ENCODE peak calls at places on chromosomes 3 and 15, in eight cellular contexts. One of them, this sample, is unnamed.

GRCh38 chr3:20101041-20101440 is 60.8 kb downstream of the KAT2B start:
- DNase-seq in hippocampal formation: no peak
- DNase-seq in endothelial cell of umbilical vein: no peak
- DNase-seq in NCI-H1092 treated with DMSO at 0.1 percent for 48 hours: no peak
- DNase-seq in fibroblast of the conjunctiva: no peak
- DNase-seq in hepatic stellate cell: no peak
- DNase-seq in mesenteric fat pad: no peak
- DNase-seq in ELR: no peak
- DNase-seq in this sample: no peak

GRCh38 chr3:129004639-129005295 is 3.7 kb downstream of the EFCC1 start:
- DNase-seq in hepatic stellate cell: no peak
- DNase-seq in hippocampal formation: no peak
- DNase-seq in ELR: no peak
- DNase-seq in endothelial cell of umbilical vein: peak; percentile 20
- DNase-seq in mesenteric fat pad: no peak
- DNase-seq in NCI-H1092 treated with DMSO at 0.1 percent for 48 hours: peak; percentile 23
- DNase-seq in fibroblast of the conjunctiva: no peak
- DNase-seq in this sample: no peak

GRCh38 chr3:160330111-160330510 is 68.9 kb downstream of the IFT80 start:
- DNase-seq in NCI-H1092 treated with DMSO at 0.1 percent for 48 hours: no peak
- DNase-seq in mesenteric fat pad: no peak
- DNase-seq in fibroblast of the conjunctiva: no peak
- DNase-seq in hepatic stellate cell: no peak
- DNase-seq in ELR: no peak
- DNase-seq in endothelial cell of umbilical vein: no peak
- DNase-seq in hippocampal formation: no peak
- DNase-seq in this sample: no peak

GRCh38 chr3:151837057-151837456 is 23.1 kb downstream of the AADAC start:
- DNase-seq in endothelial cell of umbilical vein: peak; percentile 45
- DNase-seq in hepatic stellate cell: peak; percentile 22
- DNase-seq in hippocampal formation: peak; percentile 2
- DNase-seq in NCI-H1092 treated with DMSO at 0.1 percent for 48 hours: no peak
- DNase-seq in mesenteric fat pad: no peak
- DNase-seq in ELR: peak; percentile 88
- DNase-seq in fibroblast of the conjunctiva: peak; percentile 36
- DNase-seq in this sample: peak; percentile 26

GRCh38 chr15:73058437-73058836 is 6.2 kb downstream of the NEO1 start:
- DNase-seq in hepatic stellate cell: no peak
- DNase-seq in fibroblast of the conjunctiva: no peak
- DNase-seq in endothelial cell of umbilical vein: no peak
- DNase-seq in hippocampal formation: no peak
- DNase-seq in NCI-H1092 treated with DMSO at 0.1 percent for 48 hours: no peak
- DNase-seq in ELR: no peak
- DNase-seq in mesenteric fat pad: no peak
- DNase-seq in this sample: no peak

GRCh38 chr3:64138046-64138445 is 87.2 kb downstream of the PRICKLE2 start:
- DNase-seq in ELR: peak; percentile 52
- DNase-seq in endothelial cell of umbilical vein: no peak
- DNase-seq in hepatic stellate cell: peak; percentile 10
- DNase-seq in NCI-H1092 treated with DMSO at 0.1 percent for 48 hours: no peak
- DNase-seq in fibroblast of the conjunctiva: no peak
- DNase-seq in mesenteric fat pad: no peak
- DNase-seq in hippocampal formation: no peak
- DNase-seq in this sample: no peak

GRCh38 chr15:51861557-51862350 is 32.3 kb downstream of the TMOD3 start:
- DNase-seq in NCI-H1092 treated with DMSO at 0.1 percent for 48 hours: no peak
- DNase-seq in mesenteric fat pad: no peak
- DNase-seq in endothelial cell of umbilical vein: peak; percentile 67
- DNase-seq in hippocampal formation: no peak
- DNase-seq in ELR: no peak
- DNase-seq in hepatic stellate cell: no peak
- DNase-seq in fibroblast of the conjunctiva: no peak
- DNase-seq in this sample: no peak

GRCh38 chr3:149603126-149604074 is 54.4 kb downstream of the WWTR1 start:
- DNase-seq in ELR: peak; percentile 72
- DNase-seq in hippocampal formation: no peak
- DNase-seq in fibroblast of the conjunctiva: no peak
- DNase-seq in NCI-H1092 treated with DMSO at 0.1 percent for 48 hours: no peak
- DNase-seq in endothelial cell of umbilical vein: no peak
- DNase-seq in hepatic stellate cell: no peak
- DNase-seq in mesenteric fat pad: no peak
- DNase-seq in this sample: no peak

GRCh38 chr3:134609821-134610454 is 40.9 kb downstream of the KY start:
- DNase-seq in NCI-H1092 treated with DMSO at 0.1 percent for 48 hours: peak; percentile 30
- DNase-seq in ELR: no peak
- DNase-seq in hepatic stellate cell: no peak
- DNase-seq in mesenteric fat pad: no peak
- DNase-seq in hippocampal formation: no peak
- DNase-seq in endothelial cell of umbilical vein: no peak
- DNase-seq in fibroblast of the conjunctiva: no peak
- DNase-seq in this sample: no peak

GRCh38 chr15:76108021-76108723 is 48.4 kb downstream of the TMEM266 start:
- DNase-seq in hippocampal formation: no peak
- DNase-seq in endothelial cell of umbilical vein: no peak
- DNase-seq in ELR: no peak
- DNase-seq in NCI-H1092 treated with DMSO at 0.1 percent for 48 hours: no peak
- DNase-seq in hepatic stellate cell: no peak
- DNase-seq in mesenteric fat pad: no peak
- DNase-seq in fibroblast of the conjunctiva: no peak
- DNase-seq in this sample: no peak

GRCh38 chr3:110900583-110900982 is 171.0 kb upstream of the NECTIN3 start:
- DNase-seq in NCI-H1092 treated with DMSO at 0.1 percent for 48 hours: no peak
- DNase-seq in hippocampal formation: no peak
- DNase-seq in endothelial cell of umbilical vein: no peak
- DNase-seq in ELR: peak; percentile 4
- DNase-seq in fibroblast of the conjunctiva: no peak
- DNase-seq in mesenteric fat pad: no peak
- DNase-seq in hepatic stellate cell: no peak
- DNase-seq in this sample: no peak

GRCh38 chr15:55737373-55737772 is 5.6 kb downstream of the PRTG start:
- DNase-seq in hippocampal formation: no peak
- DNase-seq in mesenteric fat pad: no peak
- DNase-seq in hepatic stellate cell: no peak
- DNase-seq in NCI-H1092 treated with DMSO at 0.1 percent for 48 hours: no peak
- DNase-seq in endothelial cell of umbilical vein: peak; percentile 74
- DNase-seq in fibroblast of the conjunctiva: no peak
- DNase-seq in ELR: peak; percentile 27
- DNase-seq in this sample: no peak

GRCh38 chr3:14537590-14538450 is 2.3 kb downstream of the GRIP2 start:
- DNase-seq in ELR: peak; percentile 13
- DNase-seq in mesenteric fat pad: no peak
- DNase-seq in NCI-H1092 treated with DMSO at 0.1 percent for 48 hours: no peak
- DNase-seq in endothelial cell of umbilical vein: no peak
- DNase-seq in fibroblast of the conjunctiva: no peak
- DNase-seq in hepatic stellate cell: peak; percentile 62
- DNase-seq in hippocampal formation: no peak
- DNase-seq in this sample: peak; percentile 63

GRCh38 chr15:71660501-71660900 is 149.9 kb upstream of the NR2E3 start:
- DNase-seq in hippocampal formation: no peak
- DNase-seq in ELR: no peak
- DNase-seq in fibroblast of the conjunctiva: no peak
- DNase-seq in NCI-H1092 treated with DMSO at 0.1 percent for 48 hours: no peak
- DNase-seq in endothelial cell of umbilical vein: no peak
- DNase-seq in mesenteric fat pad: no peak
- DNase-seq in hepatic stellate cell: no peak
- DNase-seq in this sample: no peak

GRCh38 chr15:100651253-100651652 is 48.9 kb downstream of the ASB7 start:
- DNase-seq in fibroblast of the conjunctiva: no peak
- DNase-seq in hepatic stellate cell: no peak
- DNase-seq in hippocampal formation: no peak
- DNase-seq in mesenteric fat pad: no peak
- DNase-seq in NCI-H1092 treated with DMSO at 0.1 percent for 48 hours: no peak
- DNase-seq in endothelial cell of umbilical vein: no peak
- DNase-seq in ELR: peak; percentile 65
- DNase-seq in this sample: no peak

GRCh38 chr3:37103103-37103815 is 71.1 kb downstream of the LRRFIP2 start:
- DNase-seq in fibroblast of the conjunctiva: no peak
- DNase-seq in endothelial cell of umbilical vein: no peak
- DNase-seq in hippocampal formation: no peak
- DNase-seq in mesenteric fat pad: no peak
- DNase-seq in NCI-H1092 treated with DMSO at 0.1 percent for 48 hours: no peak
- DNase-seq in ELR: no peak
- DNase-seq in hepatic stellate cell: no peak
- DNase-seq in this sample: no peak

GRCh38 chr3:19931767-19932188 is 2.2 kb downstream of the EFHB start:
- DNase-seq in hippocampal formation: no peak
- DNase-seq in fibroblast of the conjunctiva: no peak
- DNase-seq in hepatic stellate cell: no peak
- DNase-seq in endothelial cell of umbilical vein: no peak
- DNase-seq in NCI-H1092 treated with DMSO at 0.1 percent for 48 hours: no peak
- DNase-seq in ELR: peak; percentile 57
- DNase-seq in mesenteric fat pad: no peak
- DNase-seq in this sample: no peak

GRCh38 chr3:190790185-190790584 is 72.3 kb downstream of the GMNC start:
- DNase-seq in fibroblast of the conjunctiva: no peak
- DNase-seq in endothelial cell of umbilical vein: no peak
- DNase-seq in NCI-H1092 treated with DMSO at 0.1 percent for 48 hours: no peak
- DNase-seq in hippocampal formation: no peak
- DNase-seq in hepatic stellate cell: no peak
- DNase-seq in mesenteric fat pad: no peak
- DNase-seq in ELR: no peak
- DNase-seq in this sample: no peak

GRCh38 chr3:87287025-87287424 is 10.6 kb upstream of the POU1F1 start:
- DNase-seq in fibroblast of the conjunctiva: no peak
- DNase-seq in hepatic stellate cell: peak; percentile 27
- DNase-seq in mesenteric fat pad: no peak
- DNase-seq in endothelial cell of umbilical vein: peak; percentile 9
- DNase-seq in ELR: peak; percentile 81
- DNase-seq in NCI-H1092 treated with DMSO at 0.1 percent for 48 hours: no peak
- DNase-seq in hippocampal formation: no peak
- DNase-seq in this sample: no peak

GRCh38 chr3:71163216-71163918 is 420.2 kb downstream of the FOXP1 start:
- DNase-seq in hippocampal formation: no peak
- DNase-seq in fibroblast of the conjunctiva: no peak
- DNase-seq in hepatic stellate cell: no peak
- DNase-seq in NCI-H1092 treated with DMSO at 0.1 percent for 48 hours: no peak
- DNase-seq in endothelial cell of umbilical vein: peak; percentile 78
- DNase-seq in mesenteric fat pad: no peak
- DNase-seq in ELR: no peak
- DNase-seq in this sample: no peak

GRCh38 chr3:122985539-122985938 is 42.0 kb downstream of the SEMA5B start:
- DNase-seq in ELR: no peak
- DNase-seq in mesenteric fat pad: no peak
- DNase-seq in hippocampal formation: no peak
- DNase-seq in NCI-H1092 treated with DMSO at 0.1 percent for 48 hours: no peak
- DNase-seq in fibroblast of the conjunctiva: no peak
- DNase-seq in hepatic stellate cell: no peak
- DNase-seq in endothelial cell of umbilical vein: no peak
- DNase-seq in this sample: no peak

GRCh38 chr3:70150599-70150998 is 151.1 kb downstream of the SAMMSON start:
- DNase-seq in fibroblast of the conjunctiva: no peak
- DNase-seq in NCI-H1092 treated with DMSO at 0.1 percent for 48 hours: no peak
- DNase-seq in ELR: no peak
- DNase-seq in hepatic stellate cell: no peak
- DNase-seq in hippocampal formation: no peak
- DNase-seq in mesenteric fat pad: no peak
- DNase-seq in endothelial cell of umbilical vein: no peak
- DNase-seq in this sample: no peak

GRCh38 chr3:105458518-105459215 is 92.0 kb downstream of the ALCAM start:
- DNase-seq in NCI-H1092 treated with DMSO at 0.1 percent for 48 hours: no peak
- DNase-seq in hepatic stellate cell: no peak
- DNase-seq in ELR: peak; percentile 36
- DNase-seq in fibroblast of the conjunctiva: no peak
- DNase-seq in hippocampal formation: no peak
- DNase-seq in endothelial cell of umbilical vein: no peak
- DNase-seq in mesenteric fat pad: no peak
- DNase-seq in this sample: no peak

GRCh38 chr3:85912981-85913380 is 954.2 kb downstream of the CADM2 start:
- DNase-seq in NCI-H1092 treated with DMSO at 0.1 percent for 48 hours: no peak
- DNase-seq in endothelial cell of umbilical vein: no peak
- DNase-seq in mesenteric fat pad: no peak
- DNase-seq in fibroblast of the conjunctiva: no peak
- DNase-seq in hippocampal formation: no peak
- DNase-seq in hepatic stellate cell: no peak
- DNase-seq in ELR: no peak
- DNase-seq in this sample: no peak

GRCh38 chr15:67137319-67137718 is 71.9 kb downstream of the SMAD3 start:
- DNase-seq in hepatic stellate cell: no peak
- DNase-seq in mesenteric fat pad: no peak
- DNase-seq in NCI-H1092 treated with DMSO at 0.1 percent for 48 hours: no peak
- DNase-seq in ELR: no peak
- DNase-seq in fibroblast of the conjunctiva: no peak
- DNase-seq in hippocampal formation: no peak
- DNase-seq in endothelial cell of umbilical vein: no peak
- DNase-seq in this sample: no peak

GRCh38 chr3:177977381-177978158 is 558.7 kb upstream of the KCNMB2 start:
- DNase-seq in hepatic stellate cell: peak; percentile 68
- DNase-seq in fibroblast of the conjunctiva: peak; percentile 54
- DNase-seq in ELR: peak; percentile 99
- DNase-seq in NCI-H1092 treated with DMSO at 0.1 percent for 48 hours: no peak
- DNase-seq in hippocampal formation: no peak
- DNase-seq in endothelial cell of umbilical vein: peak; percentile 52
- DNase-seq in mesenteric fat pad: no peak
- DNase-seq in this sample: no peak

GRCh38 chr3:112302061-112302830 is 8.2 kb upstream of the SLC9C1 start:
- DNase-seq in hippocampal formation: no peak
- DNase-seq in NCI-H1092 treated with DMSO at 0.1 percent for 48 hours: no peak
- DNase-seq in fibroblast of the conjunctiva: no peak
- DNase-seq in endothelial cell of umbilical vein: no peak
- DNase-seq in hepatic stellate cell: no peak
- DNase-seq in mesenteric fat pad: no peak
- DNase-seq in ELR: no peak
- DNase-seq in this sample: no peak

GRCh38 chr15:57319226-57319918 is 56.9 kb upstream of the CGNL1 start:
- DNase-seq in mesenteric fat pad: no peak
- DNase-seq in fibroblast of the conjunctiva: no peak
- DNase-seq in hepatic stellate cell: no peak
- DNase-seq in NCI-H1092 treated with DMSO at 0.1 percent for 48 hours: no peak
- DNase-seq in ELR: no peak
- DNase-seq in hippocampal formation: no peak
- DNase-seq in endothelial cell of umbilical vein: no peak
- DNase-seq in this sample: no peak

GRCh38 chr3:192022412-192022811 is 561.4 kb downstream of the PYDC2 start:
- DNase-seq in ELR: peak; percentile 70
- DNase-seq in NCI-H1092 treated with DMSO at 0.1 percent for 48 hours: no peak
- DNase-seq in endothelial cell of umbilical vein: no peak
- DNase-seq in fibroblast of the conjunctiva: no peak
- DNase-seq in mesenteric fat pad: no peak
- DNase-seq in hepatic stellate cell: no peak
- DNase-seq in hippocampal formation: no peak
- DNase-seq in this sample: no peak

GRCh38 chr15:47727137-47727536 is 9.8 kb downstream of the SEMA6D start:
- DNase-seq in hepatic stellate cell: no peak
- DNase-seq in hippocampal formation: no peak
- DNase-seq in ELR: no peak
- DNase-seq in mesenteric fat pad: no peak
- DNase-seq in NCI-H1092 treated with DMSO at 0.1 percent for 48 hours: no peak
- DNase-seq in endothelial cell of umbilical vein: no peak
- DNase-seq in fibroblast of the conjunctiva: no peak
- DNase-seq in this sample: no peak

GRCh38 chr15:95041297-95041696 is 809.9 kb downstream of the MCTP2 start:
- DNase-seq in endothelial cell of umbilical vein: no peak
- DNase-seq in mesenteric fat pad: no peak
- DNase-seq in NCI-H1092 treated with DMSO at 0.1 percent for 48 hours: no peak
- DNase-seq in fibroblast of the conjunctiva: no peak
- DNase-seq in hepatic stellate cell: no peak
- DNase-seq in ELR: no peak
- DNase-seq in hippocampal formation: no peak
- DNase-seq in this sample: no peak

GRCh38 chr3:114022145-114022544 is 34.2 kb downstream of the CCDC191 start:
- DNase-seq in endothelial cell of umbilical vein: no peak
- DNase-seq in NCI-H1092 treated with DMSO at 0.1 percent for 48 hours: no peak
- DNase-seq in hepatic stellate cell: no peak
- DNase-seq in ELR: no peak
- DNase-seq in fibroblast of the conjunctiva: no peak
- DNase-seq in mesenteric fat pad: no peak
- DNase-seq in hippocampal formation: no peak
- DNase-seq in this sample: no peak

GRCh38 chr3:69013256-69014021 is at the start of gene EOGT:
- DNase-seq in endothelial cell of umbilical vein: peak; percentile 93
- DNase-seq in mesenteric fat pad: peak; percentile 96
- DNase-seq in hepatic stellate cell: peak; percentile 85
- DNase-seq in ELR: peak; percentile 88
- DNase-seq in hippocampal formation: peak; percentile 56
- DNase-seq in fibroblast of the conjunctiva: peak; percentile 72
- DNase-seq in NCI-H1092 treated with DMSO at 0.1 percent for 48 hours: peak; percentile 40
- DNase-seq in this sample: peak; percentile 91

GRCh38 chr3:47701388-47701787 is 80.3 kb downstream of the SMARCC1 start:
- DNase-seq in endothelial cell of umbilical vein: no peak
- DNase-seq in hepatic stellate cell: no peak
- DNase-seq in ELR: no peak
- DNase-seq in NCI-H1092 treated with DMSO at 0.1 percent for 48 hours: no peak
- DNase-seq in fibroblast of the conjunctiva: no peak
- DNase-seq in mesenteric fat pad: no peak
- DNase-seq in hippocampal formation: no peak
- DNase-seq in this sample: no peak

This sample was measured in testis.